ENCODE peak calls at places on chromosomes 4 and X, in seven cellular contexts. V, H, J, C, S, Z and I are unnamed samples.
A peak's percentile ranks its signal among the peaks of the same experiment; 100 is the strongest.

GRCh38 chr4:98102660-98103059 is 40.6 kb downstream of the STPG2 start:
- ATAC-seq in V (no peak), H (no peak), J (no peak), S (no peak), Z (no peak), C (no peak), I (no peak)

GRCh38 chr4:13092702-13093101 is 391.4 kb downstream of the RAB28 start:
- ATAC-seq in H (no peak), J (peak; percentile 90), V (no peak), S (no peak), C (no peak), Z (no peak), I (no peak)

GRCh38 chrX:45801554-45801953 is 600.9 kb upstream of the DIPK2B start:
- ATAC-seq in V (peak; percentile 17), H (peak; percentile 60), S (peak; percentile 60), J (no peak), Z (peak; percentile 55), C (no peak), I (peak; percentile 41)

GRCh38 chr4:40395908-40396806 is 61.0 kb downstream of the CHRNA9 start:
- ATAC-seq in C (no peak), S (no peak), Z (no peak), J (peak; percentile 86), V (no peak), H (no peak), I (no peak)

GRCh38 chr4:163385466-163385865 is 41.8 kb downstream of the NPY5R start:
- ATAC-seq in J (no peak), V (no peak), H (no peak), Z (no peak), C (no peak), S (no peak), I (no peak)

GRCh38 chr4:1873776-1874175 is 2.6 kb downstream of the NSD2 start:
- ATAC-seq in S (no peak), J (no peak), C (no peak), V (no peak), Z (no peak), H (no peak), I (no peak)

GRCh38 chr4:139682309-139683210 is 16.9 kb downstream of the MGST2 start:
- ATAC-seq in V (no peak), S (no peak), C (no peak), J (no peak), Z (no peak), H (no peak), I (no peak)

GRCh38 chr4:164880489-164881262 is 3.7 kb downstream of the APELA start:
- ATAC-seq in Z (no peak), S (no peak), H (no peak), J (no peak), C (no peak), V (no peak), I (no peak)

GRCh38 chr4:164307262-164307661 is 446.7 kb upstream of the SMIM31 start:
- ATAC-seq in C (no peak), J (no peak), Z (no peak), H (no peak), S (no peak), V (no peak), I (no peak)

GRCh38 chr4:93748943-93749342 is 79.6 kb upstream of the ATOH1 start:
- ATAC-seq in J (no peak), H (no peak), S (no peak), Z (no peak), C (no peak), V (no peak), I (no peak)

GRCh38 chr4:25012671-25013070 is 18.1 kb downstream of the LGI2 start:
- ATAC-seq in Z (no peak), H (no peak), V (no peak), S (no peak), C (no peak), J (no peak), I (no peak)

GRCh38 chr4:189838821-189839497 is 101.7 kb upstream of the FRG1 start:
- ATAC-seq in H (no peak), Z (no peak), C (no peak), S (no peak), V (no peak), J (peak; percentile 88), I (no peak)

GRCh38 chrX:115582035-115582870 is 21.3 kb downstream of the PLS3 start:
- ATAC-seq in S (no peak), V (no peak), C (no peak), H (no peak), Z (no peak), J (no peak), I (no peak)

GRCh38 chr4:48913346-48913745 is 6.8 kb upstream of the OCIAD2 start:
- ATAC-seq in S (no peak), H (no peak), C (no peak), V (no peak), Z (no peak), J (no peak), I (no peak)

GRCh38 chr4:98659106-98659592 is 738 bp upstream of the TSPAN5 start:
- ATAC-seq in H (no peak), Z (no peak), V (no peak), C (no peak), J (no peak), S (no peak), I (no peak)

GRCh38 chrX:41946973-41947612 is 23.7 kb upstream of the CASK start:
- ATAC-seq in C (peak; percentile 41), V (no peak), Z (no peak), H (peak; percentile 72), S (no peak), J (no peak), I (peak; percentile 66)

GRCh38 chr4:13544556-13545393 is 467 bp upstream of the NKX3-2 start:
- ATAC-seq in Z (peak; percentile 76), C (peak; percentile 67), V (peak; percentile 42), J (peak; percentile 63), S (peak; percentile 63), H (no peak), I (peak; percentile 67)